ENCODE peak calls at places on chromosomes 4 and X, in six cellular contexts. One of them, this sample, is unnamed.

GRCh38 chrX:45803383-45803921 is 602.8 kb upstream of the DIPK2B start:
- DNase-seq in AML-193: peak; percentile 55
- DNase-seq in mammary epithelial cell: peak; percentile 98
- DNase-seq in heart left ventricle: no peak
- DNase-seq in activated B cell treated with CpG ODN at 0.5 μM for 24 hours: no peak
- DNase-seq in stimulated activated CD8-positive, alpha-beta memory T cell treated with anti-CD3 and anti-CD28 coated beads, Interleukin-2, amount 100 ng/mL, for 1 hour: no peak
- DNase-seq in this sample: no peak

GRCh38 chrX:129638917-129639316 is 15.8 kb downstream of the APLN start:
- DNase-seq in AML-193: no peak
- DNase-seq in mammary epithelial cell: no peak
- DNase-seq in heart left ventricle: no peak
- DNase-seq in activated B cell treated with CpG ODN at 0.5 μM for 24 hours: no peak
- DNase-seq in stimulated activated CD8-positive, alpha-beta memory T cell treated with anti-CD3 and anti-CD28 coated beads, Interleukin-2, amount 100 ng/mL, for 1 hour: no peak
- DNase-seq in this sample: no peak

GRCh38 chr4:158811704-158812103 is 42.9 kb downstream of the FNIP2 start:
- DNase-seq in AML-193: peak; percentile 79
- DNase-seq in mammary epithelial cell: no peak
- DNase-seq in heart left ventricle: no peak
- DNase-seq in activated B cell treated with CpG ODN at 0.5 μM for 24 hours: no peak
- DNase-seq in stimulated activated CD8-positive, alpha-beta memory T cell treated with anti-CD3 and anti-CD28 coated beads, Interleukin-2, amount 100 ng/mL, for 1 hour: no peak
- DNase-seq in this sample: peak; percentile 50

GRCh38 chrX:151984891-151985290 is 10.4 kb upstream of the GABRE start:
- DNase-seq in AML-193: no peak
- DNase-seq in mammary epithelial cell: no peak
- DNase-seq in heart left ventricle: no peak
- DNase-seq in activated B cell treated with CpG ODN at 0.5 μM for 24 hours: no peak
- DNase-seq in stimulated activated CD8-positive, alpha-beta memory T cell treated with anti-CD3 and anti-CD28 coated beads, Interleukin-2, amount 100 ng/mL, for 1 hour: no peak
- DNase-seq in this sample: no peak

GRCh38 chr4:15729910-15730533 is 27.2 kb downstream of the BST1 start:
- DNase-seq in AML-193: peak; percentile 74
- DNase-seq in mammary epithelial cell: peak; percentile 33
- DNase-seq in heart left ventricle: no peak
- DNase-seq in activated B cell treated with CpG ODN at 0.5 μM for 24 hours: no peak
- DNase-seq in stimulated activated CD8-positive, alpha-beta memory T cell treated with anti-CD3 and anti-CD28 coated beads, Interleukin-2, amount 100 ng/mL, for 1 hour: no peak
- DNase-seq in this sample: no peak

GRCh38 chr4:107586321-107586720 is 133.7 kb downstream of the PAPSS1 start:
- DNase-seq in AML-193: no peak
- DNase-seq in mammary epithelial cell: no peak
- DNase-seq in heart left ventricle: no peak
- DNase-seq in activated B cell treated with CpG ODN at 0.5 μM for 24 hours: no peak
- DNase-seq in stimulated activated CD8-positive, alpha-beta memory T cell treated with anti-CD3 and anti-CD28 coated beads, Interleukin-2, amount 100 ng/mL, for 1 hour: no peak
- DNase-seq in this sample: no peak

GRCh38 chr4:130478406-130478805 is 1382.5 kb downstream of the C4orf33 start:
- DNase-seq in AML-193: no peak
- DNase-seq in mammary epithelial cell: peak; percentile 16
- DNase-seq in heart left ventricle: no peak
- DNase-seq in activated B cell treated with CpG ODN at 0.5 μM for 24 hours: no peak
- DNase-seq in stimulated activated CD8-positive, alpha-beta memory T cell treated with anti-CD3 and anti-CD28 coated beads, Interleukin-2, amount 100 ng/mL, for 1 hour: no peak
- DNase-seq in this sample: no peak

GRCh38 chrX:129981752-129982299 is 609 bp upstream of the BCORL1 start:
- DNase-seq in AML-193: no peak
- DNase-seq in mammary epithelial cell: no peak
- DNase-seq in heart left ventricle: peak; percentile 50
- DNase-seq in activated B cell treated with CpG ODN at 0.5 μM for 24 hours: no peak
- DNase-seq in stimulated activated CD8-positive, alpha-beta memory T cell treated with anti-CD3 and anti-CD28 coated beads, Interleukin-2, amount 100 ng/mL, for 1 hour: no peak
- DNase-seq in this sample: no peak

GRCh38 chrX:101078716-101079115 is at the start of gene TMEM35A:
- DNase-seq in AML-193: no peak
- DNase-seq in mammary epithelial cell: no peak
- DNase-seq in heart left ventricle: no peak
- DNase-seq in activated B cell treated with CpG ODN at 0.5 μM for 24 hours: no peak
- DNase-seq in stimulated activated CD8-positive, alpha-beta memory T cell treated with anti-CD3 and anti-CD28 coated beads, Interleukin-2, amount 100 ng/mL, for 1 hour: no peak
- DNase-seq in this sample: peak; percentile 11

GRCh38 chr4:74464291-74464690 is 19.4 kb downstream of the AREG start:
- DNase-seq in AML-193: no peak
- DNase-seq in mammary epithelial cell: no peak
- DNase-seq in heart left ventricle: no peak
- DNase-seq in activated B cell treated with CpG ODN at 0.5 μM for 24 hours: no peak
- DNase-seq in stimulated activated CD8-positive, alpha-beta memory T cell treated with anti-CD3 and anti-CD28 coated beads, Interleukin-2, amount 100 ng/mL, for 1 hour: no peak
- DNase-seq in this sample: no peak

GRCh38 chrX:1231850-1232505 is 19.5 kb upstream of the CRLF2 start:
- DNase-seq in AML-193: no peak
- DNase-seq in mammary epithelial cell: no peak
- DNase-seq in heart left ventricle: no peak
- DNase-seq in activated B cell treated with CpG ODN at 0.5 μM for 24 hours: no peak
- DNase-seq in stimulated activated CD8-positive, alpha-beta memory T cell treated with anti-CD3 and anti-CD28 coated beads, Interleukin-2, amount 100 ng/mL, for 1 hour: no peak
- DNase-seq in this sample: no peak

GRCh38 chr4:140163029-140163810 is 9.2 kb upstream of the MAML3 start:
- DNase-seq in AML-193: no peak
- DNase-seq in mammary epithelial cell: peak; percentile 29
- DNase-seq in heart left ventricle: no peak
- DNase-seq in activated B cell treated with CpG ODN at 0.5 μM for 24 hours: no peak
- DNase-seq in stimulated activated CD8-positive, alpha-beta memory T cell treated with anti-CD3 and anti-CD28 coated beads, Interleukin-2, amount 100 ng/mL, for 1 hour: no peak
- DNase-seq in this sample: no peak

GRCh38 chr4:76590847-76591281 is 155.8 kb downstream of the SHROOM3 start:
- DNase-seq in AML-193: no peak
- DNase-seq in mammary epithelial cell: peak; percentile 73
- DNase-seq in heart left ventricle: no peak
- DNase-seq in activated B cell treated with CpG ODN at 0.5 μM for 24 hours: no peak
- DNase-seq in stimulated activated CD8-positive, alpha-beta memory T cell treated with anti-CD3 and anti-CD28 coated beads, Interleukin-2, amount 100 ng/mL, for 1 hour: no peak
- DNase-seq in this sample: no peak

GRCh38 chrX:133045986-133046385 is 50.9 kb downstream of the USP26 start:
- DNase-seq in AML-193: no peak
- DNase-seq in mammary epithelial cell: peak; percentile 9
- DNase-seq in heart left ventricle: no peak
- DNase-seq in activated B cell treated with CpG ODN at 0.5 μM for 24 hours: no peak
- DNase-seq in stimulated activated CD8-positive, alpha-beta memory T cell treated with anti-CD3 and anti-CD28 coated beads, Interleukin-2, amount 100 ng/mL, for 1 hour: no peak
- DNase-seq in this sample: no peak

GRCh38 chrX:121671649-121672048 is 624.2 kb downstream of the GLUD2 start:
- DNase-seq in AML-193: no peak
- DNase-seq in mammary epithelial cell: no peak
- DNase-seq in heart left ventricle: no peak
- DNase-seq in activated B cell treated with CpG ODN at 0.5 μM for 24 hours: no peak
- DNase-seq in stimulated activated CD8-positive, alpha-beta memory T cell treated with anti-CD3 and anti-CD28 coated beads, Interleukin-2, amount 100 ng/mL, for 1 hour: no peak
- DNase-seq in this sample: no peak

GRCh38 chr4:80538276-80538926 is 202.9 kb downstream of the CFAP299 start:
- DNase-seq in AML-193: no peak
- DNase-seq in mammary epithelial cell: peak; percentile 67
- DNase-seq in heart left ventricle: no peak
- DNase-seq in activated B cell treated with CpG ODN at 0.5 μM for 24 hours: no peak
- DNase-seq in stimulated activated CD8-positive, alpha-beta memory T cell treated with anti-CD3 and anti-CD28 coated beads, Interleukin-2, amount 100 ng/mL, for 1 hour: no peak
- DNase-seq in this sample: no peak

GRCh38 chr4:173821851-173822250 is 291.8 kb upstream of the HAND2 start:
- DNase-seq in AML-193: no peak
- DNase-seq in mammary epithelial cell: no peak
- DNase-seq in heart left ventricle: no peak
- DNase-seq in activated B cell treated with CpG ODN at 0.5 μM for 24 hours: no peak
- DNase-seq in stimulated activated CD8-positive, alpha-beta memory T cell treated with anti-CD3 and anti-CD28 coated beads, Interleukin-2, amount 100 ng/mL, for 1 hour: no peak
- DNase-seq in this sample: no peak

GRCh38 chrX:48676106-48676892 is 7.3 kb upstream of the WAS start:
- DNase-seq in AML-193: peak; percentile 68
- DNase-seq in mammary epithelial cell: peak; percentile 80
- DNase-seq in heart left ventricle: peak; percentile 95
- DNase-seq in activated B cell treated with CpG ODN at 0.5 μM for 24 hours: peak; percentile 79
- DNase-seq in stimulated activated CD8-positive, alpha-beta memory T cell treated with anti-CD3 and anti-CD28 coated beads, Interleukin-2, amount 100 ng/mL, for 1 hour: peak; percentile 71
- DNase-seq in this sample: peak; percentile 86

GRCh38 chrX:43969504-43970501 is 3.4 kb downstream of the NDP start:
- DNase-seq in AML-193: no peak
- DNase-seq in mammary epithelial cell: no peak
- DNase-seq in heart left ventricle: no peak
- DNase-seq in activated B cell treated with CpG ODN at 0.5 μM for 24 hours: no peak
- DNase-seq in stimulated activated CD8-positive, alpha-beta memory T cell treated with anti-CD3 and anti-CD28 coated beads, Interleukin-2, amount 100 ng/mL, for 1 hour: no peak
- DNase-seq in this sample: no peak

GRCh38 chr4:28391877-28392276 is 1531.2 kb downstream of the STIM2 start:
- DNase-seq in AML-193: no peak
- DNase-seq in mammary epithelial cell: peak; percentile 29
- DNase-seq in heart left ventricle: no peak
- DNase-seq in activated B cell treated with CpG ODN at 0.5 μM for 24 hours: no peak
- DNase-seq in stimulated activated CD8-positive, alpha-beta memory T cell treated with anti-CD3 and anti-CD28 coated beads, Interleukin-2, amount 100 ng/mL, for 1 hour: no peak
- DNase-seq in this sample: no peak

GRCh38 chrX:53494427-53494826 is 60.3 kb upstream of the HSD17B10 start:
- DNase-seq in AML-193: peak; percentile 22
- DNase-seq in mammary epithelial cell: no peak
- DNase-seq in heart left ventricle: no peak
- DNase-seq in activated B cell treated with CpG ODN at 0.5 μM for 24 hours: no peak
- DNase-seq in stimulated activated CD8-positive, alpha-beta memory T cell treated with anti-CD3 and anti-CD28 coated beads, Interleukin-2, amount 100 ng/mL, for 1 hour: no peak
- DNase-seq in this sample: no peak

GRCh38 chr4:98510757-98511517 is 147.5 kb downstream of the TSPAN5 start:
- DNase-seq in AML-193: peak; percentile 28
- DNase-seq in mammary epithelial cell: peak; percentile 34
- DNase-seq in heart left ventricle: no peak
- DNase-seq in activated B cell treated with CpG ODN at 0.5 μM for 24 hours: no peak
- DNase-seq in stimulated activated CD8-positive, alpha-beta memory T cell treated with anti-CD3 and anti-CD28 coated beads, Interleukin-2, amount 100 ng/mL, for 1 hour: no peak
- DNase-seq in this sample: no peak

GRCh38 chrX:150236304-150236703 is 126.8 kb upstream of the MAMLD1 start:
- DNase-seq in AML-193: no peak
- DNase-seq in mammary epithelial cell: peak; percentile 16
- DNase-seq in heart left ventricle: no peak
- DNase-seq in activated B cell treated with CpG ODN at 0.5 μM for 24 hours: no peak
- DNase-seq in stimulated activated CD8-positive, alpha-beta memory T cell treated with anti-CD3 and anti-CD28 coated beads, Interleukin-2, amount 100 ng/mL, for 1 hour: no peak
- DNase-seq in this sample: no peak

GRCh38 chrX:106936246-106936645 is 16.0 kb downstream of the CLDN2 start:
- DNase-seq in AML-193: no peak
- DNase-seq in mammary epithelial cell: no peak
- DNase-seq in heart left ventricle: no peak
- DNase-seq in activated B cell treated with CpG ODN at 0.5 μM for 24 hours: no peak
- DNase-seq in stimulated activated CD8-positive, alpha-beta memory T cell treated with anti-CD3 and anti-CD28 coated beads, Interleukin-2, amount 100 ng/mL, for 1 hour: no peak
- DNase-seq in this sample: no peak

GRCh38 chr4:88963817-88964216 is 93.2 kb downstream of the FAM13A start:
- DNase-seq in AML-193: no peak
- DNase-seq in mammary epithelial cell: peak; percentile 77
- DNase-seq in heart left ventricle: no peak
- DNase-seq in activated B cell treated with CpG ODN at 0.5 μM for 24 hours: no peak
- DNase-seq in stimulated activated CD8-positive, alpha-beta memory T cell treated with anti-CD3 and anti-CD28 coated beads, Interleukin-2, amount 100 ng/mL, for 1 hour: no peak
- DNase-seq in this sample: no peak

GRCh38 chrX:130171446-130172126 is at the start of gene RAB33A:
- DNase-seq in AML-193: no peak
- DNase-seq in mammary epithelial cell: no peak
- DNase-seq in heart left ventricle: no peak
- DNase-seq in activated B cell treated with CpG ODN at 0.5 μM for 24 hours: peak; percentile 20
- DNase-seq in stimulated activated CD8-positive, alpha-beta memory T cell treated with anti-CD3 and anti-CD28 coated beads, Interleukin-2, amount 100 ng/mL, for 1 hour: no peak
- DNase-seq in this sample: peak; percentile 24

GRCh38 chr4:40648141-40648540 is 18.5 kb upstream of the RBM47 start:
- DNase-seq in AML-193: no peak
- DNase-seq in mammary epithelial cell: no peak
- DNase-seq in heart left ventricle: no peak
- DNase-seq in activated B cell treated with CpG ODN at 0.5 μM for 24 hours: no peak
- DNase-seq in stimulated activated CD8-positive, alpha-beta memory T cell treated with anti-CD3 and anti-CD28 coated beads, Interleukin-2, amount 100 ng/mL, for 1 hour: no peak
- DNase-seq in this sample: no peak

GRCh38 chr4:15938182-15938581 is 358 bp downstream of the FGFBP1 start:
- DNase-seq in AML-193: no peak
- DNase-seq in mammary epithelial cell: peak; percentile 85
- DNase-seq in heart left ventricle: no peak
- DNase-seq in activated B cell treated with CpG ODN at 0.5 μM for 24 hours: no peak
- DNase-seq in stimulated activated CD8-positive, alpha-beta memory T cell treated with anti-CD3 and anti-CD28 coated beads, Interleukin-2, amount 100 ng/mL, for 1 hour: no peak
- DNase-seq in this sample: peak; percentile 89

This sample was measured in left colon.